ENCODE peak calls at places on chromosomes 5 and 9, in four cellular contexts. One of them, this sample, is unnamed.

GRCh38 chr9:136258786-136259516 is 13.3 kb upstream of the QSOX2 start:
- DNase-seq in fibroblast of lung: no peak
- DNase-seq in mammary epithelial cell: no peak
- DNase-seq in neural progenitor cell: no peak
- DNase-seq in this sample: no peak

GRCh38 chr9:133738039-133738805 is at the start of gene SARDH:
- DNase-seq in fibroblast of lung: peak
- DNase-seq in mammary epithelial cell: no peak
- DNase-seq in neural progenitor cell: peak
- DNase-seq in this sample: peak

GRCh38 chr9:84950879-84951811 is 281.6 kb downstream of the NTRK2 start:
- DNase-seq in fibroblast of lung: no peak
- DNase-seq in mammary epithelial cell: no peak
- DNase-seq in neural progenitor cell: no peak
- DNase-seq in this sample: no peak

GRCh38 chr9:69215774-69216482 is 41.9 kb downstream of the TJP2 start:
- DNase-seq in fibroblast of lung: peak
- DNase-seq in mammary epithelial cell: no peak
- DNase-seq in neural progenitor cell: no peak
- DNase-seq in this sample: peak

GRCh38 chr5:176648467-176649194 is 1.3 kb downstream of the TSPAN17 start:
- DNase-seq in fibroblast of lung: no peak
- DNase-seq in mammary epithelial cell: no peak
- DNase-seq in neural progenitor cell: no peak
- DNase-seq in this sample: no peak

GRCh38 chr5:135944967-135945560 is 9.7 kb downstream of the LECT2 start:
- DNase-seq in fibroblast of lung: peak
- DNase-seq in mammary epithelial cell: peak
- DNase-seq in neural progenitor cell: peak
- DNase-seq in this sample: peak

GRCh38 chr5:133831506-133832224 is 136.8 kb downstream of the C5orf15 start:
- DNase-seq in fibroblast of lung: peak
- DNase-seq in mammary epithelial cell: peak
- DNase-seq in neural progenitor cell: no peak
- DNase-seq in this sample: peak

GRCh38 chr5:41686767-41687166 is 176.4 kb upstream of the PLCXD3 start:
- DNase-seq in fibroblast of lung: no peak
- DNase-seq in mammary epithelial cell: no peak
- DNase-seq in neural progenitor cell: no peak
- DNase-seq in this sample: no peak

GRCh38 chr5:127320032-127320945 is 29.7 kb downstream of the MEGF10 start:
- DNase-seq in fibroblast of lung: peak
- DNase-seq in mammary epithelial cell: peak
- DNase-seq in neural progenitor cell: no peak
- DNase-seq in this sample: peak

GRCh38 chr5:111901303-111901702 is 144.3 kb upstream of the NREP start:
- DNase-seq in fibroblast of lung: no peak
- DNase-seq in mammary epithelial cell: no peak
- DNase-seq in neural progenitor cell: no peak
- DNase-seq in this sample: no peak

GRCh38 chr5:93580387-93581100 is 475 bp downstream of the NR2F1-AS1 start:
- DNase-seq in fibroblast of lung: peak
- DNase-seq in mammary epithelial cell: peak
- DNase-seq in neural progenitor cell: peak
- DNase-seq in this sample: no peak

GRCh38 chr5:62419609-62420008 is 7.0 kb downstream of the IPO11 start:
- DNase-seq in fibroblast of lung: no peak
- DNase-seq in mammary epithelial cell: no peak
- DNase-seq in neural progenitor cell: no peak
- DNase-seq in this sample: no peak

GRCh38 chr5:103894882-103895281 is 332.3 kb upstream of the NUDT12 start:
- DNase-seq in fibroblast of lung: peak
- DNase-seq in mammary epithelial cell: no peak
- DNase-seq in neural progenitor cell: peak
- DNase-seq in this sample: peak

GRCh38 chr9:109015026-109015280 is 1.7 kb upstream of the CTNNAL1 start:
- DNase-seq in fibroblast of lung: no peak
- DNase-seq in mammary epithelial cell: no peak
- DNase-seq in neural progenitor cell: no peak
- DNase-seq in this sample: no peak

GRCh38 chr9:34863426-34863825 is 94.7 kb upstream of the PHF24 start:
- DNase-seq in fibroblast of lung: no peak
- DNase-seq in mammary epithelial cell: peak
- DNase-seq in neural progenitor cell: no peak
- DNase-seq in this sample: no peak

GRCh38 chr5:148209151-148209550 is 6.3 kb downstream of the SPINK6 start:
- DNase-seq in fibroblast of lung: no peak
- DNase-seq in mammary epithelial cell: no peak
- DNase-seq in neural progenitor cell: no peak
- DNase-seq in this sample: no peak

DNA sequence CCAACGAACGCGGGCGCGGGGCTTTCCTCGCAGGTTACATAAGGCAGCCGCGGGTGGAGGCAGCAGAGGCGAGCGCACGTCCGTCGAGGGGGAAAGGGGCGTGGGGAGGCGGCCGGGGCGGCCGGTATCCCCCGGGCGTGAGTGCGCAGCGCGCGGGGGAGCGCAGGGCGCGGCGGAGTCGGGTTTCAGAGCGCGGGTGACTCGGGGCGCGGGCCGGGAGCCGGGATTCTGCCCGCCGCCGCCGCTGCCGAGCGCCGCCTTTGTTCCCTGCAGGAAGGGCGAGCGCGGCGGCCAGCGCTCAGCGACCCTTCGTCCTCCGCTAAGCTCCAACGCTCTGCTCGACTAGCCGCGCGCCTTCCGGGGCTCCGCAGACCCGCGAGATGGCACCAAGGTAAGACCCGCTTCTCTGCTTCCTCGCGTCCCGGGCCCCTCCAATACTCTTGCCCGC is at the start of gene COL15A1:
- DNase-seq in fibroblast of lung: peak
- DNase-seq in mammary epithelial cell: peak
- DNase-seq in neural progenitor cell: peak
- DNase-seq in this sample: no peak
- TF ChIP-seq EZH2 in fibroblast of lung: peak
- TF ChIP-seq EZH2 in mammary epithelial cell: no peak
- TF ChIP-seq EZH2 in neural progenitor cell: no peak
- TF ChIP-seq EZH2 in this sample: peak

GRCh38 chr9:8916771-8917170 is 1117.2 kb upstream of the DMAC1 start:
- DNase-seq in fibroblast of lung: no peak
- DNase-seq in mammary epithelial cell: no peak
- DNase-seq in neural progenitor cell: no peak
- DNase-seq in this sample: no peak
- TF ChIP-seq CTCF in fibroblast of lung: no peak
- TF ChIP-seq CTCF in mammary epithelial cell: no peak
- TF ChIP-seq CTCF in neural progenitor cell: no peak
- TF ChIP-seq CTCF in this sample: no peak

GRCh38 chr5:3598725-3599282 is 3.2 kb downstream of the IRX1 start:
- DNase-seq in fibroblast of lung: peak
- DNase-seq in mammary epithelial cell: peak
- DNase-seq in neural progenitor cell: peak
- DNase-seq in this sample: peak
- TF ChIP-seq EZH2 in fibroblast of lung: no peak
- TF ChIP-seq EZH2 in mammary epithelial cell: no peak
- TF ChIP-seq EZH2 in neural progenitor cell: no peak
- TF ChIP-seq EZH2 in this sample: no peak

GRCh38 chr9:90890146-90890545 is 88.5 kb downstream of the SYK start:
- DNase-seq in fibroblast of lung: no peak
- DNase-seq in mammary epithelial cell: no peak
- DNase-seq in neural progenitor cell: peak
- DNase-seq in this sample: no peak
- TF ChIP-seq CTCF in fibroblast of lung: no peak
- TF ChIP-seq CTCF in mammary epithelial cell: no peak
- TF ChIP-seq CTCF in neural progenitor cell: peak
- TF ChIP-seq CTCF in this sample: no peak

GRCh38 chr5:139748505-139748826 is 47.1 kb upstream of the PSD2 start:
- DNase-seq in fibroblast of lung: no peak
- DNase-seq in mammary epithelial cell: no peak
- DNase-seq in neural progenitor cell: peak
- DNase-seq in this sample: no peak

GRCh38 chr5:139745121-139745799 is 50.3 kb upstream of the PSD2 start:
- DNase-seq in fibroblast of lung: peak
- DNase-seq in mammary epithelial cell: peak
- DNase-seq in neural progenitor cell: no peak
- DNase-seq in this sample: peak

GRCh38 chr5:139745800-139746690 is 49.6 kb upstream of the PSD2 start:
- DNase-seq in fibroblast of lung: peak
- DNase-seq in mammary epithelial cell: peak
- DNase-seq in neural progenitor cell: peak
- DNase-seq in this sample: peak

GRCh38 chr5:139747583-139748504 is 47.8 kb upstream of the PSD2 start:
- DNase-seq in fibroblast of lung: peak
- DNase-seq in mammary epithelial cell: no peak
- DNase-seq in neural progenitor cell: peak
- DNase-seq in this sample: peak

DNA sequence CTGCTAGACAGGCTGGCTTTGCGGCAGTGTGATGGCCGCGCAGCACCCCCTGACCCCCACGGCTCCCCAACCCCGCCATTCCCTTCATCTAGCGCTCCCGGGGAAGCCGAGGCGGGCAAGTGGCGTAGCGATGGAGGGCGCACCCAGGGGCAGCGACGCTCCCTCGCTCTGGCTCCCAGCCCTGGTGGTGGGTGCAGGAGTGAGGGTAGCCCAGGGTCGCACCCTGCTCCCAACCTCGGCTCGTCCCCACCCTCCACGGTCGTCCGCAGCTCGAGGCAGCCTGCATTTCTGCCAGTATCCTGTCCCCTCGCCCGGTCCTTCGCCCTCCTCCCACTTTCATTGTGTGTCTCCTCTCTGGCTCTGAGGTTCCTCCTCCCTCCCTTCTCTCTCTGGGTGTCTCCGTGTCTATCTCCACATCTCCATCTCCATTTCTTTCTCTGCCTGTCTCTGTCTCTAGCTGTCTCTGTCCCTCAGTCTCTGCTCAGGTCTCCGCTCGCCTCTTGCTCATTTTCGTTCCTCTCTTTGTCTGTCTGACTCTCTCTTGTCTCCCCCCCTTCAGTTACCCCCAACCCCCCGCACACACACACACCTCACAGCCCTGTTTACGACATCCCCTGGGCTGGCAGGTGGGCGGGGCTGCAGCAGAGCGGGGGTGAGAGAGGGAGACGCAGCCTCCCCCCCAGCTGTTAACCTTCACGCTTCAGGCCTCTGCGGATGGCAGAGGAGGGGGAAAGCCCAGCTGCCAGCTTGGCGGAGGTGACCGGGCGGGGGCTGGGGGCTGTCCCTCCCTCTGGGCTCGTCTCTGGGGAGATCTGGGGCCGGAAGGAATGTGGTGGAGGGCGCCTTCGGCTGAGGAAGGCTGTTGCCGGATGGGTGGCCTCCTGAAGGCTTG is 48.7 kb upstream of the PSD2 start:
- DNase-seq in fibroblast of lung: peak
- DNase-seq in mammary epithelial cell: no peak
- DNase-seq in neural progenitor cell: no peak
- DNase-seq in this sample: peak
- TF ChIP-seq EZH2 in fibroblast of lung: peak
- TF ChIP-seq EZH2 in mammary epithelial cell: no peak
- TF ChIP-seq EZH2 in neural progenitor cell: peak
- TF ChIP-seq EZH2 in this sample: no peak

GRCh38 chr5:2417301-2417700 is 334.2 kb downstream of the IRX2 start:
- DNase-seq in fibroblast of lung: no peak
- DNase-seq in mammary epithelial cell: no peak
- DNase-seq in neural progenitor cell: no peak
- DNase-seq in this sample: no peak

GRCh38 chr5:2410451-2410850 is 341.0 kb downstream of the IRX2 start:
- DNase-seq in fibroblast of lung: no peak
- DNase-seq in mammary epithelial cell: no peak
- DNase-seq in neural progenitor cell: no peak
- DNase-seq in this sample: no peak

DNA sequence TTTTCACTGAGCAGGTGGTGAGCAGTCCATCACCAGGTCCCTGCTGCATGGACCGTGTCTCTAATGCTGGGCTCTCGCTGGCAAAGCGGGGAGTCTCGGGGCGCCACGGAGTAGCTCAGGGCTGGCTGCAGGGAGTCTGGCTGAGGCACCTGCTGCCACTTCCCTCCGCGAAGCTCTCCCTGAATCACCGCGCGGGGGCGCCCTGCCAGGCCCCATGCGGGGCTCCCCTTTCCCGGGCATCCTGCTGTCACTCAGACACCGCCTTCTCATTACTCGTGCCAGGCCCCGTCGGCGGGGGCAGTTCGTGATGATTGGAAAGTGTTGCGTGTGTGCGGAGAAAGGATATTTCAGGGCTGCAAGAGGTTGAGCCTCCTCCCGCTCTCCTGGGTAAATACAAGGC is 335.8 kb downstream of the IRX2 start:
- DNase-seq in fibroblast of lung: no peak
- DNase-seq in mammary epithelial cell: no peak
- DNase-seq in neural progenitor cell: peak
- DNase-seq in this sample: no peak
- TF ChIP-seq CTCF in fibroblast of lung: no peak
- TF ChIP-seq CTCF in mammary epithelial cell: no peak
- TF ChIP-seq CTCF in neural progenitor cell: peak
- TF ChIP-seq CTCF in this sample: no peak

GRCh38 chr5:180069589-180070247 is 1.8 kb downstream of the RNF130 start:
- DNase-seq in fibroblast of lung: peak
- DNase-seq in mammary epithelial cell: no peak
- DNase-seq in neural progenitor cell: peak
- DNase-seq in this sample: peak

GRCh38 chr5:180072556-180072955 is 997 bp upstream of the RNF130 start:
- DNase-seq in fibroblast of lung: no peak
- DNase-seq in mammary epithelial cell: no peak
- DNase-seq in neural progenitor cell: no peak
- DNase-seq in this sample: no peak

GRCh38 chr5:180071418-180072255 is at the start of gene RNF130:
- DNase-seq in fibroblast of lung: peak
- DNase-seq in mammary epithelial cell: peak
- DNase-seq in neural progenitor cell: peak
- DNase-seq in this sample: peak

GRCh38 chr5:180072256-180072548 is 643 bp upstream of the RNF130 start:
- DNase-seq in fibroblast of lung: no peak
- DNase-seq in mammary epithelial cell: no peak
- DNase-seq in neural progenitor cell: no peak
- DNase-seq in this sample: no peak

GRCh38 chr5:180070726-180071417 is 687 bp downstream of the RNF130 start:
- DNase-seq in fibroblast of lung: peak
- DNase-seq in mammary epithelial cell: peak
- DNase-seq in neural progenitor cell: peak
- DNase-seq in this sample: peak
- TF ChIP-seq EZH2 in fibroblast of lung: no peak
- TF ChIP-seq EZH2 in mammary epithelial cell: no peak
- TF ChIP-seq EZH2 in neural progenitor cell: no peak
- TF ChIP-seq EZH2 in this sample: no peak

DNA sequence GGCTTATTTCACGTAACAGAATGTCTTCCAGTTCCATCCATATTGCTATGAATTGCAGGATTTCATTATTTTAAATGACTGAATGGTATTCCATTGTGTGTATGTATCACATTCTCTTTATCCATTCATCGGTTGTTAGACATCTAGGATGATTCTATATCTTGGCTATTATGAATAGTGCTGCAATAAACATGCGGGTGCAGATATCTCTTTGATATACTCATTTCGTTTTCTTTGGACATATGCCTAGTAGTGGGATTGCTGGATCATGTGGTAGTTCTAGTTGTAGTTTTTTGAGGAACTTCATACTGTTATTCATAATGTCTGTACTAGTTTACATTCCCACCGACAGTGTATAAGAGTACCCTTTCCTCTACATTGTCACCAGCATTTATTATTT is 460.5 kb downstream of the MAN2A1 start:
- DNase-seq in fibroblast of lung: peak
- DNase-seq in mammary epithelial cell: peak
- DNase-seq in neural progenitor cell: no peak
- DNase-seq in this sample: peak
- TF ChIP-seq CTCF in fibroblast of lung: no peak
- TF ChIP-seq CTCF in mammary epithelial cell: no peak
- TF ChIP-seq CTCF in neural progenitor cell: no peak
- TF ChIP-seq CTCF in this sample: no peak

GRCh38 chr5:539469-540214 is 15.4 kb upstream of the SLC9A3 start:
- DNase-seq in fibroblast of lung: no peak
- DNase-seq in mammary epithelial cell: no peak
- DNase-seq in neural progenitor cell: no peak
- DNase-seq in this sample: no peak
- TF ChIP-seq EZH2 in fibroblast of lung: peak
- TF ChIP-seq EZH2 in mammary epithelial cell: no peak
- TF ChIP-seq EZH2 in neural progenitor cell: no peak
- TF ChIP-seq EZH2 in this sample: no peak